ENCODE peak calls at places on chromosomes 3 and 15, in nine cellular contexts. Q is neural progenitor cell; C is pancreas; I is CD8-positive, alpha-beta T cell; D is cardiac muscle cell; A is upper lobe of right lung; N is BE2C; Z is AG04450; M is CD4-positive, alpha-beta T cell. P is an unnamed sample. For H3K9me3, the result is how much of the 10 kb centered on the place peaks cover.

GRCh38 chr3:142642956-142643355 is 46.8 kb downstream of the PLS1 start:
- DNase-seq in D (no peak), C (no peak), N (no peak), I (no peak), A (no peak), M (no peak), Z (no peak), Q (no peak), P (no peak)

GRCh38 chr3:58585005-58585786 is 8.0 kb upstream of the FAM107A start:
- DNase-seq in C (peak), I (peak), Q (peak), M (peak), Z (no peak), A (peak), D (peak), N (peak), P (peak)

GRCh38 chr3:99858461-99858860 is 40.8 kb downstream of the CMSS1 start:
- DNase-seq in I (no peak), Q (no peak), Z (no peak), D (no peak), N (no peak), C (no peak), M (no peak), A (no peak), P (no peak)

GRCh38 chr3:193788189-193788946 is 195.4 kb downstream of the OPA1 start:
- DNase-seq in M (no peak), Z (no peak), D (peak), A (no peak), I (no peak), C (peak), Q (peak), N (peak), P (peak)

GRCh38 chr3:12175844-12176453 is 17.2 kb upstream of the TIMP4 start:
- DNase-seq in I (no peak), M (no peak), N (peak), D (peak), Q (peak), Z (no peak), A (peak), C (peak), P (peak)

GRCh38 chr3:171077261-171077660 is 50.7 kb upstream of the SLC2A2 start:
- DNase-seq in N (no peak), I (no peak), M (no peak), Q (no peak), Z (no peak), A (no peak), D (no peak), C (no peak), P (no peak)

GRCh38 chr3:184275961-184276910 is at the start of gene ECE2:
- DNase-seq in D (no peak), Q (no peak), I (no peak), N (no peak), C (no peak), M (no peak), A (no peak), Z (no peak), P (no peak)

GRCh38 chr3:45507820-45508317 is 86.7 kb upstream of the LIMD1 start:
- DNase-seq in N (peak), Q (peak), C (no peak), A (no peak), Z (no peak), D (peak), I (no peak), M (no peak), P (no peak)

GRCh38 chr3:120177907-120178306 is 83.7 kb upstream of the GSK3B start:
- DNase-seq in A (no peak), Q (no peak), I (no peak), Z (no peak), M (no peak), C (no peak), N (no peak), D (peak), P (no peak)

GRCh38 chr3:61600195-61600594 is 38.8 kb downstream of the PTPRG start:
- DNase-seq in I (no peak), Q (no peak), Z (no peak), N (no peak), A (no peak), D (peak), M (no peak), C (no peak), P (no peak)

GRCh38 chr3:57757642-57758297 is 1.7 kb downstream of the SLMAP start:
- DNase-seq in A (peak), Z (no peak), D (no peak), I (no peak), N (no peak), C (no peak), M (no peak), Q (peak), P (no peak)

GRCh38 chr3:153289334-153289808 is 127.3 kb downstream of the RAP2B start:
- DNase-seq in N (no peak), A (no peak), Z (no peak), C (no peak), I (no peak), M (no peak), D (no peak), Q (no peak), P (no peak)

GRCh38 chr3:104745313-104745712 is 621.4 kb upstream of the ALCAM start:
- DNase-seq in Q (peak), D (no peak), C (no peak), N (no peak), Z (no peak), M (no peak), I (no peak), A (no peak), P (no peak)

GRCh38 chr15:76335129-76335850 is 1.3 kb upstream of the ISL2 start:
- DNase-seq in D (no peak), N (peak), Q (peak), A (no peak), M (no peak), I (no peak), Z (no peak), C (no peak), P (no peak)

GRCh38 chr3:141231101-141231922 is at the start of gene PXYLP1:
- DNase-seq in Q (peak), A (peak), Z (peak), M (peak), I (peak), C (peak), D (peak), N (peak), P (peak)

GRCh38 chr3:101943028-101943427 is 93.7 kb downstream of the NFKBIZ start:
- DNase-seq in Z (no peak), A (no peak), C (no peak), N (no peak), M (no peak), D (no peak), Q (no peak), I (no peak), P (no peak)

DNA sequence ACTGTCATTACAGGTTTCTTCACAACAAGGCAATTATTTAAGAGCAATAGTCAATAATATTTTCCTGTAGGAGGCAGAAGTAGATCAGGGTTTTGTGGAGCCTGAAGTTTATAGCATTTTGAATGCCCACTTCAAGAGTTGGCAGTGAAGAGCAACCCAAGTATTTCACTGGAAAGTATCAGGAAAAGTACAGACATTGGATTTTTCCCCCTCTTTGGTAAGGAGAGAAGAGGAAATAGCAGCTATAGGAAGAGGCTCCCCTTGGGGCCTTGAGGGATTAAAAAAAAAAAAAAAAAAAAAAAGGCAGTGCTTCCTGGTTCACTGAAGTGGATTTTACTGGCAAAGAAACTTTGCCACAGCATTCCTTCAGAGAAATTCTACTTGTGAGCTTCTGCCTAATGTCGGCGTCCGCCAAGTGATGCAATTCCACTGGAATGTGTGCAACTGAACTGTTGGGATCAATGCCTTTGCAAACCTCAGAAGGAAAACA is 5.7 kb upstream of the CNTN6 start:
- DNase-seq in M (no peak), Z (no peak), Q (peak), I (no peak), N (no peak), D (peak), C (peak), A (peak), P (no peak)
- TF ChIP-seq CTCF in M (no peak), Z (no peak), Q (peak), I (no peak), N (no peak), D (peak), C (no peak), A (peak), P (no peak)

GRCh38 chr15:25054329-25054728 is 99.5 kb downstream of the SNRPN start:
- DNase-seq in D (no peak), Z (no peak), Q (no peak), I (no peak), M (no peak), N (no peak), C (no peak), A (no peak), P (no peak)
- H3K9me3 ChIP-seq in D (under half), Z (half or more), Q (under half), I (half or more), M (half or more), N (half or more), C (under half), A (half or more), P (half or more)

DNA sequence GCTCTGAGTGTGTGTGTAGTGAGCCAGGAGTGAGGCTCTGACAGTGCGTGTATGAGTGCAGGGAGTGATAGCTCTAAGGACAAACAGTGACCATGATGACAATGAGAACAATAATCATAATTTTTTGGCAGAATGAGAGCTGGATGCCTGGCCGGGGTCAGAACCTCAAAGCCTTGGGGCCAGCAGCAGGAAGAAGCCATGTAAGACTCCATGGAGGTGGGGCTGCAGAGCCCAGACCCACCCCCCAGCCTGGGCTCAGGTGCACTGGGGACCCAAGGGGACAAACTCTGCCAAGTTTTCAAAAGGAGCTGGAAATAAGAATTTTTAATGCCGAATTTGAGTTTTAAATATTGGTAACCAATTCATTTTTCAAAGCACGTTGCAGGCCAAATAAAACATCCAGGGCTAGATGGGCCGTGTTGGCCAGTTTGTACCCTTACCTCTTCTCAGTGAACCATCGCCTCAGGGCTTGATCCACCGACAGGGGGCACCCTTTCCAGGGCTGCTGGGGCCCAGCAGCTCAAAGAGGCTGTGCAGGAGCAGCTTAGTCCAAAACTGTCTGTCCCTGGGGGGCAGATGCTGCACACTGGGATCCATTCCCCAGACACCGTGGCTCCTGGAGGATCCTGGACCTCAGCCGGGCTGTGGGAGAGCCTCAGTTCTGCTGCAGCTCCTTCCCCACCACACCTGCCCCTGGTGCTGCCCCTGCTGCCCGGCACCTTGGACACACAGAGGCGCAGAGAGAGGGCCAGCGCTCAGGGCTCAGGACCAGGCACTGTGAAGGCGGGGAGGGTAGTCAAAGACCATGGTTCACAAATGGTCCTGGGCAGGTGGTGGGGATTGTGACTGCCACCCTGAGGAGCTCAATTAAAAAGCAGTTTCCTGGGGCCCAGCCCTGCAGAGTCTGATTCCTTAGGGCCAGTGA is 86.1 kb upstream of the PRR20G start:
- DNase-seq in Z (no peak), N (peak), M (no peak), D (peak), Q (peak), A (peak), C (no peak), I (no peak), P (peak)
- TF ChIP-seq CTCF in Z (peak), N (peak), M (no peak), D (peak), Q (peak), A (peak), C (no peak), I (no peak), P (no peak)

GRCh38 chr15:25170781-25171110 is 216.0 kb downstream of the SNRPN start:
- DNase-seq in Q (no peak), I (no peak), N (no peak), M (no peak), A (peak), Z (no peak), C (no peak), D (no peak), P (peak)
- H3K9me3 ChIP-seq in Q (under half), I (under half), N (under half), M (under half), A (under half), Z (half or more), C (under half), D (under half), P (under half)